ENCODE peak calls at places on chromosomes 1 and 21, in six cellular contexts. E is HTR-8/SVneo; U is naive thymus-derived CD8-positive, alpha-beta T cell; T is stimulated activated CD8-positive, alpha-beta memory T cell treated with anti-CD3 and anti-CD28 coated beads, Interleukin-4, amount 100 ng/mL, for 1 hour; V is activated CD4-positive, CD25-positive, alpha-beta regulatory T cell treated with anti-CD3 and anti-CD28 coated beads, Interleukin-2, amount 50 U/mL, for 72 hours; A is stomach. P is an unnamed sample.

GRCh38 chr1:9589719-9590157 is 1.0 kb downstream of the TMEM201 start:
- DNase-seq in T (no peak), E (no peak), A (no peak), V (no peak), U (no peak), P (no peak)

GRCh38 chr1:241828576-241828975 is 19.4 kb upstream of the EXO1 start:
- DNase-seq in U (no peak), A (no peak), E (no peak), V (no peak), T (no peak), P (no peak)

GRCh38 chr21:30340714-30341573 is 3.5 kb upstream of the KRTAP27-1 start:
- DNase-seq in T (no peak), U (no peak), V (no peak), A (peak), E (peak), P (no peak)

GRCh38 chr1:206685256-206685748 is 597 bp downstream of the MAPKAPK2 start:
- DNase-seq in U (peak), A (no peak), V (peak), T (no peak), E (peak), P (no peak)

GRCh38 chr1:165543651-165544452 is at the start of gene LRRC52:
- DNase-seq in T (no peak), V (no peak), U (no peak), A (peak), E (no peak), P (peak)

GRCh38 chr1:33683913-33684312 is 180.0 kb upstream of the HMGB4 start:
- DNase-seq in E (no peak), V (no peak), A (no peak), U (no peak), T (no peak), P (peak)

GRCh38 chr1:40751802-40752201 is 31.8 kb upstream of the KCNQ4 start:
- DNase-seq in E (no peak), V (no peak), U (no peak), T (no peak), A (no peak), P (no peak)

GRCh38 chr1:62311473-62311943 is 7.7 kb downstream of the KANK4 start:
- DNase-seq in U (no peak), T (no peak), V (no peak), E (no peak), A (no peak), P (no peak)

GRCh38 chr1:193494368-193494767 is 308.0 kb upstream of the B3GALT2 start:
- DNase-seq in E (no peak), T (no peak), A (no peak), V (no peak), U (no peak), P (no peak)